ENCODE peak calls at places on chromosomes 2 and 18, in nine cellular contexts. F is GM10248; T is spleen; S is H4; D is GM12865; E is NCI-H748 treated with DMSO at 0.1 percent for 48 hours; M is activated T-cell treated with anti-CD3 and anti-CD28 coated beads, Interleukin-2, amount 50 U/mL, for 4 hours; R is HuH-7.5; A is EH. V is an unnamed sample.

GRCh38 chr2:218878941-218879761 is 1.5 kb upstream of the WNT10A start:
- DNase-seq in T (peak; percentile 78), F (no peak), E (no peak), D (no peak), M (no peak), A (no peak), S (no peak), R (no peak), V (no peak)

GRCh38 chr2:120108049-120108448 is 95.2 kb downstream of the EPB41L5 start:
- DNase-seq in D (no peak), T (no peak), S (peak; percentile 12), M (no peak), R (peak; percentile 1), F (no peak), E (peak; percentile 27), A (peak; percentile 79), V (peak; percentile 62)

GRCh38 chr2:207482630-207483029 is 47.1 kb upstream of the CREB1 start:
- DNase-seq in E (no peak), T (no peak), D (no peak), S (no peak), M (no peak), F (no peak), R (no peak), A (peak; percentile 39), V (no peak)

GRCh38 chr18:3983351-3983969 is 471.6 kb downstream of the DLGAP1 start:
- DNase-seq in T (no peak), F (no peak), D (no peak), M (no peak), E (no peak), A (peak; percentile 87), S (peak; percentile 75), R (no peak), V (no peak)

GRCh38 chr2:179235463-179236108 is 29.0 kb downstream of the SESTD1 start:
- DNase-seq in D (no peak), E (no peak), R (no peak), F (no peak), A (peak; percentile 54), M (no peak), T (no peak), S (no peak), V (no peak)

GRCh38 chr2:115939902-115940301 is 1497.5 kb downstream of the DPP10 start:
- DNase-seq in R (no peak), S (peak; percentile 7), F (no peak), M (no peak), E (no peak), A (no peak), T (no peak), D (no peak), V (no peak)

GRCh38 chr2:14408695-14409094 is 223.8 kb upstream of the LRATD1 start:
- DNase-seq in S (no peak), M (no peak), F (no peak), R (no peak), E (no peak), A (no peak), T (no peak), D (no peak), V (no peak)

GRCh38 chr18:35610089-35610488 is 28.5 kb downstream of the GALNT1 start:
- DNase-seq in S (no peak), D (no peak), F (no peak), E (peak; percentile 20), T (no peak), M (no peak), A (no peak), R (no peak), V (no peak)

V was measured in left lobe of liver.